ENCODE peak calls at places on chromosomes 1 and 21, in five cellular contexts. H is AG04450; R is GM12878; K is mammary epithelial cell; J is CD4-positive, alpha-beta memory T cell. N is an unnamed sample.

GRCh38 chr21:15445327-15445726 is 284.5 kb upstream of the USP25 start:
- DNase-seq in H (no peak), R (peak; percentile 19), K (no peak), J (no peak), N (no peak)

GRCh38 chr21:34889287-34889536 is 159.9 kb downstream of the RUNX1 start:
- DNase-seq in H (no peak), R (no peak), K (peak; percentile 78), J (peak; percentile 77), N (peak; percentile 69)

GRCh38 chr1:9746211-9746610 is 77.6 kb downstream of the CLSTN1 start:
- DNase-seq in H (no peak), R (no peak), K (no peak), J (no peak), N (no peak)

GRCh38 chr1:26771643-26772321 is 16.0 kb upstream of the PIGV start:
- DNase-seq in H (peak; percentile 93), R (no peak), K (peak; percentile 90), J (no peak), N (no peak)

GRCh38 chr1:151292207-151293030 is 10.3 kb downstream of the ZNF687 start:
- DNase-seq in H (no peak), R (no peak), K (no peak), J (no peak), N (no peak)

GRCh38 chr1:230166366-230167132 is 99.5 kb downstream of the GALNT2 start:
- DNase-seq in H (no peak), R (no peak), K (no peak), J (no peak), N (no peak)

GRCh38 chr1:89896105-89896942 is 75.5 kb downstream of the LRRC8D start:
- DNase-seq in H (no peak), R (no peak), K (no peak), J (no peak), N (no peak)

GRCh38 chr1:171251042-171251740 is 2.9 kb downstream of the FMO1 start:
- DNase-seq in H (no peak), R (no peak), K (peak; percentile 45), J (no peak), N (peak; percentile 47)

GRCh38 chr1:17136936-17137335 is 17.7 kb upstream of the PADI2 start:
- DNase-seq in H (no peak), R (no peak), K (no peak), J (no peak), N (no peak)

GRCh38 chr1:202160377-202160940 is at the start of gene PTPN7:
- DNase-seq in H (no peak), R (peak; percentile 48), K (no peak), J (peak; percentile 87), N (peak; percentile 84)

GRCh38 chr1:218816999-218817398 is 356.7 kb upstream of the LYPLAL1 start:
- DNase-seq in H (no peak), R (no peak), K (no peak), J (no peak), N (no peak)

DNA sequence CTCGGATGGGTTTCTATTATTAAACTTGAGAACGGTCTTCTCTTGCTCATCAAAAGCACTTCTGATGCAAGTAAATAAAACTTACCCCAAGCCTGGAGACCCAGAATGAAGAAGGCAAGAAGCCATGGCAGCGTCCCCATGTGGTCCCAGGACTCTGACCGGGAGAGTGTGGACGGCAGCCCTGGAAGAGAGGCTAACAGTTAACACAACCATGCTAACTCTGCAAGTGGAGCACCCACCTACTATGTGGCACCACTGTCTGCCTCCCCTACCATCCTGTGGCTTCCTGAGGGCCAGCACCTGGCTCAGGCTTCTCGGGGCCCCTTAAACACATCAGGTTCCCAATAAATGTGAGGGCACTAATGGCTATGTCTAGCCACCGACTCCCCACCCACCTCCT is 2.2 kb downstream of the PGLYRP3 start:
- DNase-seq in H (no peak), R (no peak), K (no peak), J (no peak), N (no peak)
- H3K27me3 ChIP-seq in H (no peaks in the 10 kb centered on the region), R (no peaks in the 10 kb centered on the region), K (peaks cover 3% of the 10 kb centered on the region), J (no peaks in the 10 kb centered on the region), N (no peaks in the 10 kb centered on the region)

GRCh38 chr1:228530086-228530758 is 43.0 kb downstream of the RNF187 start:
- DNase-seq in H (no peak), R (no peak), K (no peak), J (no peak), N (no peak)

GRCh38 chr1:228530951-228531731 is 44.0 kb downstream of the RNF187 start:
- DNase-seq in H (no peak), R (no peak), K (no peak), J (no peak), N (no peak)

GRCh38 chr1:228528612-228529011 is 41.4 kb downstream of the RNF187 start:
- DNase-seq in H (no peak), R (no peak), K (no peak), J (no peak), N (no peak)

GRCh38 chr1:228527596-228527995 is 40.4 kb downstream of the RNF187 start:
- DNase-seq in H (no peak), R (no peak), K (no peak), J (no peak), N (no peak)
- H3K27me3 ChIP-seq in H (no peaks in the 10 kb centered on the region), R (no peaks in the 10 kb centered on the region), K (no peaks in the 10 kb centered on the region), J (no peaks in the 10 kb centered on the region), N (no peaks in the 10 kb centered on the region)

DNA sequence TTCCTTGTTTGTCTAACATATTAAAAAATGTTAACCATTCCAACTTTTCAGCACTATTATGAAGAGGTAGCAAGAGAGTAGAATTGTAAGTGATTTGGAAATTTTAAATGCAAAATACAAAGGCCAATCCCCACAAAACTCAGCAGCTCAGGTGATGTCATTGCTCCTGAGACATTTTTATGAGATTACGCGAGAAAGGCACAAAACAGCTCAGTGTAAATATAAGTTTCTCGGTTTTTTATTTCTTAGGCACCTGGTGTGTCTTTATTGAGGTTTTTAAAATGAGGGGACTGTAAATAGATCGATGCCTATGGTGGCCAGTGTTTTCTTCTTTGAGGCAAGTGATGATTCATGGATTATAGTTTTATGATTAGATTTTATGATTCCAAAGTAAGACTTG is 6.1 kb downstream of the ABCG1 start:
- DNase-seq in H (no peak), R (no peak), K (no peak), J (no peak), N (no peak)
- H3K27me3 ChIP-seq in H (no peaks in the 10 kb centered on the region), R (no peaks in the 10 kb centered on the region), K (no peaks in the 10 kb centered on the region), J (no peaks in the 10 kb centered on the region), N (no peaks in the 10 kb centered on the region)

DNA sequence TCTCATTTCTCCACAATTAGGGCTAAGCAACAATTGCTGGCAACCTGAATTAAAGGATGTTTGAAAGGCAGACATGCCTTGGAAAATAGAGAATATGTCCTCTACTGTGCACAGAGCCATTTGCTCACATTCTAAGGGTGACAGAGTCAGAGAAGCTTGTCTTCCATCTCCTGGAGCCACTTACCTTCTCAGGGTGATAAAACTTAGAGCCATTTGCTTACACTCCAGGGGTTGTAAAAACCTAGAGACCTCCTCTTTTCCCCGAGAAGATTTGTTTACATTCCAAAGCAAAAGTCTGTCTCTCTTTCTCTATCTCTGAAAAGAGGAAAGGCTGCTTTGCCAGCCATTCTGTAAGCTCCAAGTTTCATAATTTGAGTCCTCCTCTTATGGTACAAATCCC is 61.3 kb downstream of the LBR start:
- DNase-seq in H (no peak), R (no peak), K (no peak), J (no peak), N (no peak)
- H3K27me3 ChIP-seq in H (no peaks in the 10 kb centered on the region), R (no peaks in the 10 kb centered on the region), K (no peaks in the 10 kb centered on the region), J (no peaks in the 10 kb centered on the region), N (no peaks in the 10 kb centered on the region)

GRCh38 chr1:7878027-7878426 is 25.2 kb upstream of the UTS2 start:
- DNase-seq in H (no peak), R (no peak), K (no peak), J (no peak), N (no peak)
- H3K27me3 ChIP-seq in H (peaks cover 11% of the 10 kb centered on the region), R (no peaks in the 10 kb centered on the region), K (no peaks in the 10 kb centered on the region), J (no peaks in the 10 kb centered on the region), N (no peaks in the 10 kb centered on the region)